ENCODE peak calls at places on chromosome 21, in seven cellular contexts. R is Caki2, N is B cell, J is NCI-H748 treated with DMSO at 0.1 percent for 48 hours, E is GM20000, Y is hepatic stellate cell, Q is breast epithelium. D is an unnamed sample.

GRCh38 chr21:18023099-18023498 is 203.9 kb upstream of the C21orf91 start:
- DNase-seq in J (no peak), R (no peak), E (no peak), Q (no peak), Y (no peak), N (no peak), D (no peak)

GRCh38 chr21:35399002-35399401 is 349.9 kb upstream of the RUNX1 start:
- DNase-seq in R (no peak), E (no peak), J (no peak), N (no peak), Q (no peak), Y (no peak), D (no peak)

GRCh38 chr21:45323487-45324380 is 36.0 kb upstream of the POFUT2 start:
- DNase-seq in E (no peak), R (no peak), J (no peak), Y (peak), Q (no peak), N (no peak), D (peak)

GRCh38 chr21:44415073-44416025 is 40.0 kb upstream of the LRRC3 start:
- DNase-seq in J (no peak), Q (peak), N (no peak), Y (no peak), E (no peak), R (no peak), D (no peak)

GRCh38 chr21:40732998-40733397 is 114.0 kb downstream of the DSCAM start:
- DNase-seq in Y (no peak), E (no peak), J (no peak), Q (no peak), N (no peak), R (no peak), D (no peak)

GRCh38 chr21:25961042-25961441 is 209.5 kb downstream of the APP start:
- DNase-seq in N (peak), R (no peak), Y (no peak), Q (no peak), E (no peak), J (no peak), D (no peak)

GRCh38 chr21:38170283-38170682 is 86.5 kb upstream of the KCNJ15 start:
- DNase-seq in Y (no peak), J (peak), R (peak), E (peak), N (no peak), Q (no peak), D (no peak)

GRCh38 chr21:41758550-41758949 is 8.3 kb downstream of the RIPK4 start:
- DNase-seq in R (peak), J (no peak), E (no peak), Q (no peak), N (no peak), Y (no peak), D (no peak)

GRCh38 chr21:15192243-15192642 is 127.4 kb upstream of the NRIP1 start:
- DNase-seq in J (no peak), E (no peak), N (no peak), Q (no peak), R (no peak), Y (no peak), D (no peak)

GRCh38 chr21:32702702-32703101 is 25.1 kb downstream of the SYNJ1 start:
- DNase-seq in Q (no peak), J (no peak), Y (no peak), E (no peak), R (no peak), N (no peak), D (no peak)

GRCh38 chr21:28442624-28443023 is 550.1 kb downstream of the LTN1 start:
- DNase-seq in N (no peak), Q (no peak), R (no peak), Y (no peak), E (no peak), J (no peak), D (no peak)

GRCh38 chr21:45580181-45580575 is 37.9 kb upstream of the SLC19A1 start:
- DNase-seq in R (no peak), Y (no peak), Q (peak), N (no peak), J (no peak), E (no peak), D (no peak)

GRCh38 chr21:20617130-20617529 is 381.1 kb upstream of the NCAM2 start:
- DNase-seq in Q (no peak), Y (no peak), E (no peak), R (no peak), J (no peak), N (no peak), D (no peak)

GRCh38 chr21:39141502-39141901 is 41.7 kb downstream of the PSMG1 start:
- DNase-seq in Y (no peak), Q (no peak), N (no peak), E (no peak), J (peak), R (no peak), D (no peak)

GRCh38 chr21:32320059-32320458 is 21.4 kb downstream of the MRAP start:
- DNase-seq in Q (no peak), N (no peak), J (no peak), Y (no peak), E (no peak), R (no peak), D (no peak)

GRCh38 chr21:35179990-35180557 is 131.0 kb upstream of the RUNX1 start:
- DNase-seq in Q (no peak), R (no peak), J (no peak), Y (peak), N (no peak), E (no peak), D (no peak)

GRCh38 chr21:44414291-44415072 is 40.8 kb upstream of the LRRC3 start:
- DNase-seq in E (no peak), N (no peak), Y (no peak), Q (peak), J (no peak), R (no peak), D (no peak)

GRCh38 chr21:32965281-32965680 is 60.5 kb upstream of the OLIG2 start:
- DNase-seq in R (no peak), N (no peak), J (no peak), Q (no peak), E (no peak), Y (no peak), D (no peak)

GRCh38 chr21:31370893-31371652 is 27.0 kb upstream of the TIAM1 start:
- DNase-seq in E (no peak), Y (no peak), Q (no peak), J (no peak), R (peak), N (no peak), D (peak)

GRCh38 chr21:33427051-33427450 is 23.8 kb downstream of the IFNGR2 start:
- DNase-seq in Y (no peak), R (no peak), Q (no peak), E (no peak), J (no peak), N (no peak), D (no peak)

GRCh38 chr21:36704281-36704957 is 5.5 kb downstream of the SIM2 start:
- DNase-seq in Y (peak), Q (no peak), E (peak), R (no peak), N (no peak), J (no peak), D (no peak)

GRCh38 chr21:15289896-15290841 is 225.4 kb upstream of the NRIP1 start:
- DNase-seq in R (no peak), N (peak), Q (no peak), Y (no peak), E (no peak), J (peak), D (no peak)

GRCh38 chr21:39386899-39387298 is 38.0 kb upstream of the HMGN1 start:
- DNase-seq in Q (no peak), Y (no peak), R (no peak), J (no peak), N (no peak), E (no peak), D (no peak)

GRCh38 chr21:18759751-18760161 is 356.2 kb upstream of the TMPRSS15 start:
- DNase-seq in Y (no peak), N (no peak), R (no peak), Q (no peak), E (no peak), J (no peak), D (no peak)

GRCh38 chr21:45488839-45489479 is 53.3 kb downstream of the SLC19A1 start:
- DNase-seq in Y (no peak), J (no peak), N (no peak), E (no peak), R (no peak), Q (no peak), D (no peak)

GRCh38 chr21:33254766-33255165 is 11.4 kb upstream of the IL10RB start:
- DNase-seq in J (no peak), E (no peak), Y (no peak), N (no peak), Q (no peak), R (no peak), D (no peak)

GRCh38 chr21:41074607-41075184 is 93.3 kb upstream of the BACE2 start:
- DNase-seq in Y (no peak), N (no peak), E (no peak), R (no peak), J (no peak), Q (no peak), D (no peak)

GRCh38 chr21:33040215-33040614 is 14.5 kb downstream of the OLIG2 start:
- DNase-seq in E (no peak), Y (no peak), Q (no peak), N (no peak), J (no peak), R (no peak), D (no peak)

D was measured in Right ventricle myocardium inferior.